ENCODE peak calls at places on chromosomes 12 and 14, in six cellular contexts. C is upper lobe of right lung, Y is stomach, K is ovary, O is hepatocyte, D is transverse colon. J is an unnamed sample.

GRCh38 chr12:10873374-10873773 is 10.7 kb downstream of the PRH1 start:
- DNase-seq in C (no peak), Y (no peak), K (no peak), O (no peak), D (no peak), J (no peak)

GRCh38 chr14:54594531-54594930 is 27.6 kb downstream of the SAMD4A start:
- DNase-seq in C (no peak), Y (no peak), K (no peak), O (no peak), D (no peak), J (no peak)

GRCh38 chr12:27109339-27110023 is 27.1 kb upstream of the C12orf71 start:
- DNase-seq in C (no peak), Y (no peak), K (no peak), O (no peak), D (no peak), J (no peak)

GRCh38 chr14:31118892-31119291 is 88.7 kb downstream of the HECTD1 start:
- DNase-seq in C (no peak), Y (no peak), K (no peak), O (no peak), D (no peak), J (no peak)

GRCh38 chr12:64006211-64006610 is 161.7 kb downstream of the SRGAP1 start:
- DNase-seq in C (no peak), Y (no peak), K (no peak), O (peak; percentile 12), D (no peak), J (no peak)

GRCh38 chr14:69580009-69580577 is 5.4 kb upstream of the CCDC177 start:
- DNase-seq in C (no peak), Y (peak; percentile 30), K (peak; percentile 25), O (peak; percentile 85), D (no peak), J (peak; percentile 70)

GRCh38 chr12:79891506-79892162 is 43.3 kb downstream of the PPP1R12A start:
- DNase-seq in C (no peak), Y (no peak), K (no peak), O (no peak), D (no peak), J (no peak)

GRCh38 chr14:76891436-76891835 is 65.2 kb downstream of the LRRC74A start:
- DNase-seq in C (no peak), Y (no peak), K (no peak), O (no peak), D (no peak), J (no peak)

GRCh38 chr14:93086441-93087055 is 29.2 kb downstream of the ITPK1 start:
- DNase-seq in C (no peak), Y (no peak), K (no peak), O (no peak), D (no peak), J (no peak)

GRCh38 chr14:73725116-73726024 is 11.2 kb upstream of the PNMA1 start:
- DNase-seq in C (peak; percentile 63), Y (no peak), K (no peak), O (peak; percentile 25), D (no peak), J (no peak)

GRCh38 chr14:32808574-32809098 is 130.0 kb upstream of the NPAS3 start:
- DNase-seq in C (no peak), Y (no peak), K (no peak), O (peak; percentile 13), D (no peak), J (no peak)

GRCh38 chr12:51852404-51853137 is 4.1 kb upstream of the FIGNL2 start:
- DNase-seq in C (no peak), Y (no peak), K (no peak), O (no peak), D (no peak), J (no peak)

GRCh38 chr12:52130695-52131094 is 51.2 kb downstream of the SMIM41 start:
- DNase-seq in C (peak; percentile 47), Y (no peak), K (no peak), O (no peak), D (no peak), J (no peak)

GRCh38 chr12:4813741-4814140 is 93.5 kb downstream of the GALNT8 start:
- DNase-seq in C (no peak), Y (no peak), K (no peak), O (no peak), D (no peak), J (no peak)

GRCh38 chr14:86541969-86542368 is 1012.0 kb downstream of the FLRT2 start:
- DNase-seq in C (no peak), Y (no peak), K (no peak), O (no peak), D (no peak), J (peak; percentile 11)

GRCh38 chr12:25054783-25055144 is 105.9 kb upstream of the BCAT1 start:
- DNase-seq in C (no peak), Y (no peak), K (no peak), O (no peak), D (no peak), J (no peak)

GRCh38 chr12:77433799-77434198 is 368.4 kb upstream of the E2F7 start:
- DNase-seq in C (no peak), Y (no peak), K (no peak), O (no peak), D (no peak), J (no peak)

GRCh38 chr12:50785406-50785805 is 21.5 kb downstream of the ATF1 start:
- DNase-seq in C (no peak), Y (no peak), K (no peak), O (no peak), D (no peak), J (no peak)

GRCh38 chr12:90621927-90622326 is 333.0 kb downstream of the CCER1 start:
- DNase-seq in C (no peak), Y (no peak), K (no peak), O (no peak), D (no peak), J (no peak)

GRCh38 chr12:43079481-43079880 is 472.5 kb downstream of the ADAMTS20 start:
- DNase-seq in C (no peak), Y (no peak), K (no peak), O (no peak), D (no peak), J (no peak)

GRCh38 chr14:70822706-70823185 is 13.4 kb upstream of the MAP3K9 start:
- DNase-seq in C (peak; percentile 68), Y (peak; percentile 41), K (peak; percentile 33), O (peak; percentile 78), D (peak; percentile 48), J (peak; percentile 63)

GRCh38 chr14:96126339-96126770 is 78.3 kb upstream of the BDKRB2 start:
- DNase-seq in C (no peak), Y (no peak), K (no peak), O (no peak), D (no peak), J (no peak)

GRCh38 chr12:45425426-45425825 is 209.5 kb downstream of the ANO6 start:
- DNase-seq in C (no peak), Y (no peak), K (no peak), O (no peak), D (no peak), J (no peak)

DNA sequence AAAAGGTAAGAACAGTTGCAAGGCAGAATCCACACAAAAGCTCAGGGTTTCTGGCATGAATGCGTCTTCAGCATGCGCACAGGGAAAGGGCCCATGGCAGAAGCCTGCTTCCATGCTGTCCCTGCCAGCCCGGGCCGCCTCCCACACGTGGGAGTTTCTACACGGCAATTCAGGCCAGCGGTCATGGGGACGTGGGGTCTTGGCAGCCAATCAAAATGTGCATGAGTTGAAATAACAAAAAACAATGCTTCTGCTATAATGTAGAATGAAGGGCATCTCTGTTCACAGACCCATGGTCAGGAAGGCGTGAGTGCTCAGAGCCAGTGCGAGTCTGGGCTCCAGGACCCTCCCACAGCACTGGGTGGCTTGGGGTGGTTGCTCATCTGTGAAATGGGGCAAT is 28.6 kb downstream of the AMN start:
- DNase-seq in C (no peak), Y (no peak), K (no peak), O (no peak), D (no peak), J (no peak)
- H3K36me3 ChIP-seq in C (peaks cover 93% of the 10 kb centered on the region), Y (peaks cover 95% of the 10 kb centered on the region), K (no peaks in the 10 kb centered on the region), O (no peaks in the 10 kb centered on the region), D (no peaks in the 10 kb centered on the region), J (peaks cover 77% of the 10 kb centered on the region)

GRCh38 chr12:19382111-19382526 is 57.2 kb upstream of the AEBP2 start:
- DNase-seq in C (peak; percentile 16), Y (peak; percentile 3), K (no peak), O (peak; percentile 32), D (no peak), J (no peak)
- H3K4me3 ChIP-seq in C (no peak overlapping the region), Y (no peak overlapping the region), K (no peak overlapping the region), O (no peak overlapping the region), D (no peak overlapping the region), J (no peak overlapping the region)

GRCh38 chr12:108859923-108860291 is 2.5 kb upstream of the SSH1 start:
- DNase-seq in C (no peak), Y (no peak), K (no peak), O (no peak), D (no peak), J (no peak)
- H3K36me3 ChIP-seq in C (no peaks in the 10 kb centered on the region), Y (no peaks in the 10 kb centered on the region), K (no peaks in the 10 kb centered on the region), O (no peaks in the 10 kb centered on the region), D (no peaks in the 10 kb centered on the region), J (peaks cover 3% of the 10 kb centered on the region)

GRCh38 chr14:105484069-105484996 is 2.4 kb upstream of the CRIP1 start:
- DNase-seq in C (no peak), Y (no peak), K (no peak), O (no peak), D (no peak), J (no peak)

GRCh38 chr14:105481886-105482454 is 4.7 kb upstream of the CRIP1 start:
- DNase-seq in C (peak; percentile 95), Y (peak; percentile 93), K (peak; percentile 95), O (peak; percentile 96), D (peak; percentile 96), J (no peak)

GRCh38 chr14:105480807-105481801 is 5.6 kb upstream of the CRIP1 start:
- DNase-seq in C (peak; percentile 93), Y (peak; percentile 91), K (peak; percentile 92), O (peak; percentile 91), D (peak; percentile 92), J (peak; percentile 92)

GRCh38 chr14:105483300-105484068 is 3.2 kb upstream of the CRIP1 start:
- DNase-seq in C (no peak), Y (no peak), K (no peak), O (no peak), D (peak; percentile 61), J (no peak)

DNA sequence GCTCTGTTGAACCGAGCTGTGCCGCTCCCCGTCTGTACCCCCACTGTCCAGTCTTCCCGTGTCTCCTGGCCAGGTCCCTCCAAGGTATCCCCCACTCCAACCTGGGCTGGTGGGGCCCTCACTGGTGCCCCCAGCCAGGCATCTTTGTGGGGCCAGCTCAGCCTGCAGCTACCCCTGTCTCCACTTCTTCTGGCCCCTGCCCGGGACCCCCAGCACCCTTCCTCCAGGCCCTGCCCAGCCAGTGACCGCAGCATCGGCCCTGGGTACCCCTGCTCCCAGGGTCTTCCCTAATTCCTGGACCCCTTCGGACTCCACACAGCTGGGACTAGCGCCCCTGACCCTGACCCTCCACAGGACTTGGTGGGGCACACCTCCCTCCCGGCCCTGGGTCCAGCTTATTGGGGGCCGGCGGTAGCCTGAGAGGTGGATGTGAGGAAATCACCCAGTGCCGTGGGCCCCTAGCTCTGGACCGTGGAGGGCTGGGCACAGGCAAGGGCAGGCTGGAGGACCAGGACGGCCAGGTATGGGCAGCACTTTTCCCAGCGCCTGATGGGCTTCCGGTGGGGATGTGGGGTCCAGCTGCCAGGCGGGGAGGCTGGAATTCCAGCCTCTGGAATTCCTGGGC is 4.1 kb upstream of the CRIP1 start:
- DNase-seq in C (no peak), Y (no peak), K (no peak), O (no peak), D (no peak), J (no peak)
- H3K4me3 ChIP-seq in C (no peak overlapping the region), Y (peak overlapping the region; percentile 41), K (no peak overlapping the region), O (no peak overlapping the region), D (no peak overlapping the region), J (no peak overlapping the region)